ENCODE peak calls at places on chromosome 2, in eight cellular contexts. One of them, this sample, is unnamed.
A peak's percentile ranks its signal among the peaks of the same experiment; 100 is the strongest.

GRCh38 chr2:118310878-118311442 is 222.7 kb downstream of the INSIG2 start:
- DNase-seq in hepatocyte: peak; percentile 54
- DNase-seq in lower lobe of right lung: no peak
- DNase-seq in Karpas-422: no peak
- DNase-seq in iPS DF 6.9: no peak
- DNase-seq in caudate nucleus: no peak
- DNase-seq in right cardiac atrium: peak; percentile 44
- DNase-seq in dorsolateral prefrontal cortex: no peak
- DNase-seq in this sample: peak; percentile 74

GRCh38 chr2:9951272-9951521 is 296 bp upstream of the GRHL1 start:
- DNase-seq in hepatocyte: no peak
- DNase-seq in lower lobe of right lung: no peak
- DNase-seq in Karpas-422: no peak
- DNase-seq in iPS DF 6.9: no peak
- DNase-seq in caudate nucleus: no peak
- DNase-seq in right cardiac atrium: no peak
- DNase-seq in dorsolateral prefrontal cortex: no peak
- DNase-seq in this sample: no peak

GRCh38 chr2:186422226-186422625 is 63.8 kb upstream of the ZC3H15 start:
- DNase-seq in hepatocyte: no peak
- DNase-seq in lower lobe of right lung: no peak
- DNase-seq in Karpas-422: no peak
- DNase-seq in iPS DF 6.9: no peak
- DNase-seq in caudate nucleus: no peak
- DNase-seq in right cardiac atrium: peak; percentile 70
- DNase-seq in dorsolateral prefrontal cortex: peak; percentile 8
- DNase-seq in this sample: no peak

GRCh38 chr2:194104687-194105086 is 1552.3 kb upstream of the SLC39A10 start:
- DNase-seq in hepatocyte: no peak
- DNase-seq in lower lobe of right lung: no peak
- DNase-seq in Karpas-422: peak; percentile 66
- DNase-seq in iPS DF 6.9: no peak
- DNase-seq in caudate nucleus: no peak
- DNase-seq in right cardiac atrium: no peak
- DNase-seq in dorsolateral prefrontal cortex: no peak
- DNase-seq in this sample: no peak

GRCh38 chr2:53646788-53647187 is 120.8 kb upstream of the CHAC2 start:
- DNase-seq in hepatocyte: no peak
- DNase-seq in lower lobe of right lung: no peak
- DNase-seq in Karpas-422: no peak
- DNase-seq in iPS DF 6.9: no peak
- DNase-seq in caudate nucleus: no peak
- DNase-seq in right cardiac atrium: no peak
- DNase-seq in dorsolateral prefrontal cortex: no peak
- DNase-seq in this sample: no peak

GRCh38 chr2:233051241-233052149 is 8.6 kb upstream of the INPP5D start:
- DNase-seq in hepatocyte: no peak
- DNase-seq in lower lobe of right lung: peak; percentile 66
- DNase-seq in Karpas-422: no peak
- DNase-seq in iPS DF 6.9: no peak
- DNase-seq in caudate nucleus: no peak
- DNase-seq in right cardiac atrium: peak; percentile 92
- DNase-seq in dorsolateral prefrontal cortex: no peak
- DNase-seq in this sample: peak; percentile 83

GRCh38 chr2:70440621-70441020 is 113.0 kb downstream of the TGFA start:
- DNase-seq in hepatocyte: no peak
- DNase-seq in lower lobe of right lung: no peak
- DNase-seq in Karpas-422: no peak
- DNase-seq in iPS DF 6.9: no peak
- DNase-seq in caudate nucleus: no peak
- DNase-seq in right cardiac atrium: no peak
- DNase-seq in dorsolateral prefrontal cortex: no peak
- DNase-seq in this sample: no peak

GRCh38 chr2:9112079-9112721 is 94.4 kb upstream of the ASAP2 start:
- DNase-seq in hepatocyte: peak; percentile 85
- DNase-seq in lower lobe of right lung: no peak
- DNase-seq in Karpas-422: no peak
- DNase-seq in iPS DF 6.9: no peak
- DNase-seq in caudate nucleus: no peak
- DNase-seq in right cardiac atrium: peak; percentile 82
- DNase-seq in dorsolateral prefrontal cortex: peak; percentile 77
- DNase-seq in this sample: no peak

GRCh38 chr2:226609361-226609760 is 190.3 kb downstream of the IRS1 start:
- DNase-seq in hepatocyte: peak; percentile 18
- DNase-seq in lower lobe of right lung: no peak
- DNase-seq in Karpas-422: no peak
- DNase-seq in iPS DF 6.9: no peak
- DNase-seq in caudate nucleus: no peak
- DNase-seq in right cardiac atrium: no peak
- DNase-seq in dorsolateral prefrontal cortex: no peak
- DNase-seq in this sample: no peak

GRCh38 chr2:39516347-39517101 is 79.4 kb upstream of the MAP4K3 start:
- DNase-seq in hepatocyte: peak; percentile 30
- DNase-seq in lower lobe of right lung: no peak
- DNase-seq in Karpas-422: no peak
- DNase-seq in iPS DF 6.9: peak; percentile 76
- DNase-seq in caudate nucleus: no peak
- DNase-seq in right cardiac atrium: peak; percentile 65
- DNase-seq in dorsolateral prefrontal cortex: peak; percentile 15
- DNase-seq in this sample: no peak

GRCh38 chr2:26978061-26978596 is 7.7 kb downstream of the MAPRE3 start:
- DNase-seq in hepatocyte: peak; percentile 56
- DNase-seq in lower lobe of right lung: peak; percentile 78
- DNase-seq in Karpas-422: no peak
- DNase-seq in iPS DF 6.9: no peak
- DNase-seq in caudate nucleus: no peak
- DNase-seq in right cardiac atrium: peak; percentile 63
- DNase-seq in dorsolateral prefrontal cortex: no peak
- DNase-seq in this sample: no peak

GRCh38 chr2:46521215-46521683 is 41.9 kb downstream of the TMEM247 start:
- DNase-seq in hepatocyte: peak; percentile 29
- DNase-seq in lower lobe of right lung: peak; percentile 65
- DNase-seq in Karpas-422: no peak
- DNase-seq in iPS DF 6.9: no peak
- DNase-seq in caudate nucleus: no peak
- DNase-seq in right cardiac atrium: peak; percentile 87
- DNase-seq in dorsolateral prefrontal cortex: no peak
- DNase-seq in this sample: no peak

GRCh38 chr2:54024576-54024975 is 53.8 kb upstream of the PSME4 start:
- DNase-seq in hepatocyte: no peak
- DNase-seq in lower lobe of right lung: no peak
- DNase-seq in Karpas-422: no peak
- DNase-seq in iPS DF 6.9: no peak
- DNase-seq in caudate nucleus: no peak
- DNase-seq in right cardiac atrium: no peak
- DNase-seq in dorsolateral prefrontal cortex: no peak
- DNase-seq in this sample: no peak

GRCh38 chr2:73176205-73176880 is 26.0 kb upstream of the NOTO start:
- DNase-seq in hepatocyte: peak; percentile 51
- DNase-seq in lower lobe of right lung: no peak
- DNase-seq in Karpas-422: no peak
- DNase-seq in iPS DF 6.9: no peak
- DNase-seq in caudate nucleus: no peak
- DNase-seq in right cardiac atrium: peak; percentile 66
- DNase-seq in dorsolateral prefrontal cortex: no peak
- DNase-seq in this sample: peak; percentile 74

GRCh38 chr2:191631754-191632153 is 46.2 kb upstream of the NABP1 start:
- DNase-seq in hepatocyte: peak; percentile 67
- DNase-seq in lower lobe of right lung: peak; percentile 73
- DNase-seq in Karpas-422: no peak
- DNase-seq in iPS DF 6.9: no peak
- DNase-seq in caudate nucleus: no peak
- DNase-seq in right cardiac atrium: no peak
- DNase-seq in dorsolateral prefrontal cortex: no peak
- DNase-seq in this sample: no peak

GRCh38 chr2:11022874-11023273 is 111.1 kb downstream of the KCNF1 start:
- DNase-seq in hepatocyte: no peak
- DNase-seq in lower lobe of right lung: no peak
- DNase-seq in Karpas-422: no peak
- DNase-seq in iPS DF 6.9: no peak
- DNase-seq in caudate nucleus: no peak
- DNase-seq in right cardiac atrium: no peak
- DNase-seq in dorsolateral prefrontal cortex: no peak
- DNase-seq in this sample: no peak

GRCh38 chr2:144300632-144301031 is 219.3 kb downstream of the ZEB2 start:
- DNase-seq in hepatocyte: no peak
- DNase-seq in lower lobe of right lung: no peak
- DNase-seq in Karpas-422: no peak
- DNase-seq in iPS DF 6.9: no peak
- DNase-seq in caudate nucleus: no peak
- DNase-seq in right cardiac atrium: no peak
- DNase-seq in dorsolateral prefrontal cortex: no peak
- DNase-seq in this sample: no peak

GRCh38 chr2:58666571-58666970 is 425.4 kb upstream of the FANCL start:
- DNase-seq in hepatocyte: no peak
- DNase-seq in lower lobe of right lung: no peak
- DNase-seq in Karpas-422: no peak
- DNase-seq in iPS DF 6.9: no peak
- DNase-seq in caudate nucleus: no peak
- DNase-seq in right cardiac atrium: no peak
- DNase-seq in dorsolateral prefrontal cortex: no peak
- DNase-seq in this sample: no peak

GRCh38 chr2:144948205-144948855 is 428.4 kb upstream of the ZEB2 start:
- DNase-seq in hepatocyte: no peak
- DNase-seq in lower lobe of right lung: no peak
- DNase-seq in Karpas-422: no peak
- DNase-seq in iPS DF 6.9: no peak
- DNase-seq in caudate nucleus: no peak
- DNase-seq in right cardiac atrium: no peak
- DNase-seq in dorsolateral prefrontal cortex: no peak
- DNase-seq in this sample: no peak

GRCh38 chr2:88657131-88657530 is 29.9 kb upstream of the EIF2AK3 start:
- DNase-seq in hepatocyte: peak; percentile 56
- DNase-seq in lower lobe of right lung: no peak
- DNase-seq in Karpas-422: no peak
- DNase-seq in iPS DF 6.9: no peak
- DNase-seq in caudate nucleus: no peak
- DNase-seq in right cardiac atrium: no peak
- DNase-seq in dorsolateral prefrontal cortex: no peak
- DNase-seq in this sample: no peak
- H3K27ac ChIP-seq in hepatocyte: peak overlapping the region; percentile 82
- H3K27ac ChIP-seq in lower lobe of right lung: no peak overlapping the region
- H3K27ac ChIP-seq in Karpas-422: no peak overlapping the region
- H3K27ac ChIP-seq in iPS DF 6.9: no peak overlapping the region
- H3K27ac ChIP-seq in caudate nucleus: no peak overlapping the region
- H3K27ac ChIP-seq in right cardiac atrium: no peak overlapping the region
- H3K27ac ChIP-seq in dorsolateral prefrontal cortex: no peak overlapping the region
- H3K27ac ChIP-seq in this sample: no peak overlapping the region

GRCh38 chr2:217954051-217954450 is 48.7 kb downstream of the TNS1 start:
- DNase-seq in hepatocyte: no peak
- DNase-seq in lower lobe of right lung: peak; percentile 35
- DNase-seq in Karpas-422: no peak
- DNase-seq in iPS DF 6.9: no peak
- DNase-seq in caudate nucleus: no peak
- DNase-seq in right cardiac atrium: no peak
- DNase-seq in dorsolateral prefrontal cortex: no peak
- DNase-seq in this sample: no peak
- H3K27ac ChIP-seq in hepatocyte: no peak overlapping the region
- H3K27ac ChIP-seq in lower lobe of right lung: peak overlapping the region; percentile 72
- H3K27ac ChIP-seq in Karpas-422: no peak overlapping the region
- H3K27ac ChIP-seq in iPS DF 6.9: no peak overlapping the region
- H3K27ac ChIP-seq in caudate nucleus: peak overlapping the region; percentile 67
- H3K27ac ChIP-seq in right cardiac atrium: peak overlapping the region; percentile 53
- H3K27ac ChIP-seq in dorsolateral prefrontal cortex: peak overlapping the region; percentile 69
- H3K27ac ChIP-seq in this sample: peak overlapping the region; percentile 93

DNA sequence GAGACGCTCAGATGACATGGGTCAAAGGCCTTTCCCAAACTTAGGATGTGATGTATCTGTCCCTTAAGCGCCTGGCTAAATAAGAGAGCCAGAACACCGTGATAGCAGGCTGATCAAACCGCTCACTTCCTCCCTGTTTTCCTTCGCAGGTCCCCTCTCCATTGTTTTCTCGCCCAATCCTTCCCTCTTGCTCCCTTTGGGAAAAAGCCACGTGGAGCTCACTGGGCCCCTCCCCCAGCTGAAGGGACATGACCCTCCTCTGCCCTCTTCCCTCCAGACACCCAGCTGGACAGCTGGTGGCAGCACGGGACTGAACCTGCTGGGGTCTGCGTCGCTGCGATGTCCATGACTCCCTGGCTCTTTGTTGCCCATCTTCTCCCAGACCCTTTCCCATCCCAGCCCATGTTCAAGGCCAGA is 201.7 kb downstream of the TNS1 start:
- DNase-seq in hepatocyte: no peak
- DNase-seq in lower lobe of right lung: no peak
- DNase-seq in Karpas-422: no peak
- DNase-seq in iPS DF 6.9: no peak
- DNase-seq in caudate nucleus: no peak
- DNase-seq in right cardiac atrium: no peak
- DNase-seq in dorsolateral prefrontal cortex: no peak
- DNase-seq in this sample: no peak
- H3K27ac ChIP-seq in hepatocyte: no peak overlapping the region
- H3K27ac ChIP-seq in lower lobe of right lung: peak overlapping the region; percentile 12
- H3K27ac ChIP-seq in Karpas-422: no peak overlapping the region
- H3K27ac ChIP-seq in iPS DF 6.9: no peak overlapping the region
- H3K27ac ChIP-seq in caudate nucleus: no peak overlapping the region
- H3K27ac ChIP-seq in right cardiac atrium: peak overlapping the region; percentile 7
- H3K27ac ChIP-seq in dorsolateral prefrontal cortex: no peak overlapping the region
- H3K27ac ChIP-seq in this sample: no peak overlapping the region

GRCh38 chr2:204686415-204686814 is 141.1 kb downstream of the PARD3B start:
- DNase-seq in hepatocyte: no peak
- DNase-seq in lower lobe of right lung: no peak
- DNase-seq in Karpas-422: no peak
- DNase-seq in iPS DF 6.9: no peak
- DNase-seq in caudate nucleus: no peak
- DNase-seq in right cardiac atrium: no peak
- DNase-seq in dorsolateral prefrontal cortex: no peak
- DNase-seq in this sample: no peak

GRCh38 chr2:204678031-204678430 is 132.8 kb downstream of the PARD3B start:
- DNase-seq in hepatocyte: no peak
- DNase-seq in lower lobe of right lung: no peak
- DNase-seq in Karpas-422: no peak
- DNase-seq in iPS DF 6.9: no peak
- DNase-seq in caudate nucleus: no peak
- DNase-seq in right cardiac atrium: peak; percentile 25
- DNase-seq in dorsolateral prefrontal cortex: no peak
- DNase-seq in this sample: peak; percentile 62

GRCh38 chr2:204683384-204683783 is 138.1 kb downstream of the PARD3B start:
- DNase-seq in hepatocyte: no peak
- DNase-seq in lower lobe of right lung: no peak
- DNase-seq in Karpas-422: no peak
- DNase-seq in iPS DF 6.9: no peak
- DNase-seq in caudate nucleus: no peak
- DNase-seq in right cardiac atrium: no peak
- DNase-seq in dorsolateral prefrontal cortex: no peak
- DNase-seq in this sample: no peak

GRCh38 chr2:204680576-204680975 is 135.3 kb downstream of the PARD3B start:
- DNase-seq in hepatocyte: no peak
- DNase-seq in lower lobe of right lung: no peak
- DNase-seq in Karpas-422: no peak
- DNase-seq in iPS DF 6.9: no peak
- DNase-seq in caudate nucleus: no peak
- DNase-seq in right cardiac atrium: no peak
- DNase-seq in dorsolateral prefrontal cortex: no peak
- DNase-seq in this sample: no peak

DNA sequence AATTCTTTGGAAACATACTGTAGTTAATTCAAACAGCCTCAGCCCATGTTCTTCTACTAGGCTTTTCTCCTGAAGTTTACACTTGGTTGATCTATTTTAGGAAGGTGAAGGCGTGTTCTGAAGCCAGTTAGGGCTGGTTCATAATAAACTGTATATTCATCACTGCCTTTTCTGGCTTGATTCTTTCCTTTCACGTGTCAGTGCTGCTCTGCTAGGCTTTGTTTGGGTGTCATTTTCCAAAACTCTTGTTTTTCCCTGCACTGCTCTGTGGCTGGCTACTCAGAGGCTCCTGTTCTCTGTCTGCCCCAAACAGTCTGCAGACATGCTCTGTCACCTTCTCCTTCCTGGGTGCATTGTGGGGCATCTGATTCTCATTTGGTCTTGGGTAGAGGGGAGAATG is 136.1 kb downstream of the PARD3B start:
- DNase-seq in hepatocyte: peak; percentile 10
- DNase-seq in lower lobe of right lung: no peak
- DNase-seq in Karpas-422: no peak
- DNase-seq in iPS DF 6.9: no peak
- DNase-seq in caudate nucleus: no peak
- DNase-seq in right cardiac atrium: no peak
- DNase-seq in dorsolateral prefrontal cortex: no peak
- DNase-seq in this sample: no peak
- H3K27ac ChIP-seq in hepatocyte: peak overlapping the region; percentile 33
- H3K27ac ChIP-seq in lower lobe of right lung: no peak overlapping the region
- H3K27ac ChIP-seq in Karpas-422: no peak overlapping the region
- H3K27ac ChIP-seq in iPS DF 6.9: no peak overlapping the region
- H3K27ac ChIP-seq in caudate nucleus: no peak overlapping the region
- H3K27ac ChIP-seq in right cardiac atrium: no peak overlapping the region
- H3K27ac ChIP-seq in dorsolateral prefrontal cortex: no peak overlapping the region
- H3K27ac ChIP-seq in this sample: no peak overlapping the region